ENCODE peak calls at places on chromosomes 13 and 19, in five cellular contexts. One of them, this sample, is unnamed.

GRCh38 chr19:35458821-35459391 is 10.8 kb downstream of the FFAR2 start:
- DNase-seq in tibial artery: no peak
- DNase-seq in substantia nigra: no peak
- DNase-seq in HS-27A: no peak
- DNase-seq in HFFc6: no peak
- DNase-seq in this sample: peak

GRCh38 chr13:32426191-32426980 is 1.5 kb downstream of the N4BP2L1 start:
- DNase-seq in tibial artery: no peak
- DNase-seq in substantia nigra: peak
- DNase-seq in HS-27A: no peak
- DNase-seq in HFFc6: no peak
- DNase-seq in this sample: peak

GRCh38 chr13:100059827-100060226 is 29.1 kb upstream of the PCCA start:
- DNase-seq in tibial artery: no peak
- DNase-seq in substantia nigra: no peak
- DNase-seq in HS-27A: no peak
- DNase-seq in HFFc6: no peak
- DNase-seq in this sample: no peak

GRCh38 chr19:38778733-38779132 is 5.4 kb upstream of the LGALS7 start:
- DNase-seq in tibial artery: no peak
- DNase-seq in substantia nigra: no peak
- DNase-seq in HS-27A: no peak
- DNase-seq in HFFc6: no peak
- DNase-seq in this sample: no peak

GRCh38 chr19:53554804-53555203 is 16.9 kb downstream of the ZNF331 start:
- DNase-seq in tibial artery: no peak
- DNase-seq in substantia nigra: no peak
- DNase-seq in HS-27A: no peak
- DNase-seq in HFFc6: no peak
- DNase-seq in this sample: no peak

GRCh38 chr19:16226878-16227836 is 29.4 kb downstream of the AP1M1 start:
- DNase-seq in tibial artery: peak
- DNase-seq in substantia nigra: no peak
- DNase-seq in HS-27A: no peak
- DNase-seq in HFFc6: no peak
- DNase-seq in this sample: no peak

GRCh38 chr19:12126707-12127106 is 13.4 kb downstream of the ZNF20 start:
- DNase-seq in tibial artery: no peak
- DNase-seq in substantia nigra: no peak
- DNase-seq in HS-27A: no peak
- DNase-seq in HFFc6: no peak
- DNase-seq in this sample: peak

GRCh38 chr19:57830071-57830602 is at the start of gene ZNF587B:
- DNase-seq in tibial artery: peak
- DNase-seq in substantia nigra: peak
- DNase-seq in HS-27A: no peak
- DNase-seq in HFFc6: no peak
- DNase-seq in this sample: no peak

GRCh38 chr13:51834581-51835158 is 10.3 kb downstream of the TMEM272 start:
- DNase-seq in tibial artery: no peak
- DNase-seq in substantia nigra: peak
- DNase-seq in HS-27A: no peak
- DNase-seq in HFFc6: no peak
- DNase-seq in this sample: no peak

GRCh38 chr19:44623080-44623479 is 9.7 kb downstream of the IGSF23 start:
- DNase-seq in tibial artery: no peak
- DNase-seq in substantia nigra: no peak
- DNase-seq in HS-27A: no peak
- DNase-seq in HFFc6: peak
- DNase-seq in this sample: no peak

GRCh38 chr13:29446016-29446415 is 149.5 kb downstream of the SLC7A1 start:
- DNase-seq in tibial artery: no peak
- DNase-seq in substantia nigra: no peak
- DNase-seq in HS-27A: no peak
- DNase-seq in HFFc6: no peak
- DNase-seq in this sample: no peak

GRCh38 chr13:25069911-25070310 is 26.0 kb upstream of the PABPC3 start:
- DNase-seq in tibial artery: no peak
- DNase-seq in substantia nigra: no peak
- DNase-seq in HS-27A: no peak
- DNase-seq in HFFc6: no peak
- DNase-seq in this sample: no peak

GRCh38 chr13:60047943-60048342 is 115.8 kb downstream of the DIAPH3 start:
- DNase-seq in tibial artery: no peak
- DNase-seq in substantia nigra: no peak
- DNase-seq in HS-27A: no peak
- DNase-seq in HFFc6: no peak
- DNase-seq in this sample: no peak

GRCh38 chr19:18225702-18226468 is at the start of gene PDE4C:
- DNase-seq in tibial artery: peak
- DNase-seq in substantia nigra: no peak
- DNase-seq in HS-27A: no peak
- DNase-seq in HFFc6: no peak
- DNase-seq in this sample: no peak

GRCh38 chr19:50387176-50387867 is 3.2 kb downstream of the POLD1 start:
- DNase-seq in tibial artery: no peak
- DNase-seq in substantia nigra: peak
- DNase-seq in HS-27A: no peak
- DNase-seq in HFFc6: no peak
- DNase-seq in this sample: no peak

GRCh38 chr13:75417006-75417384 is 65.0 kb downstream of the TBC1D4 start:
- DNase-seq in tibial artery: no peak
- DNase-seq in substantia nigra: no peak
- DNase-seq in HS-27A: no peak
- DNase-seq in HFFc6: no peak
- DNase-seq in this sample: no peak

This sample was measured in germinal center.